ENCODE peak calls at places on chromosomes 6 and 20, in ten cellular contexts. One of them, this sample, is unnamed.

GRCh38 chr6:18192026-18192425 is 36.8 kb downstream of the KDM1B start:
- DNase-seq in lung: no peak
- DNase-seq in ascending aorta: no peak
- DNase-seq in cardiac muscle cell: no peak
- DNase-seq in AG04450: no peak
- DNase-seq in coronary artery: no peak
- DNase-seq in progenitor cell of endocrine pancreas: no peak
- DNase-seq in tibial artery: no peak
- DNase-seq in cardiac fibroblast: no peak
- DNase-seq in psoas muscle: no peak
- DNase-seq in this sample: no peak

GRCh38 chr6:131107166-131107565 is 28.1 kb upstream of the AKAP7 start:
- DNase-seq in lung: no peak
- DNase-seq in ascending aorta: no peak
- DNase-seq in cardiac muscle cell: peak
- DNase-seq in AG04450: peak
- DNase-seq in coronary artery: no peak
- DNase-seq in progenitor cell of endocrine pancreas: no peak
- DNase-seq in tibial artery: no peak
- DNase-seq in cardiac fibroblast: peak
- DNase-seq in psoas muscle: no peak
- DNase-seq in this sample: no peak

GRCh38 chr6:108115598-108116058 is 41.1 kb upstream of the OSTM1 start:
- DNase-seq in lung: peak
- DNase-seq in ascending aorta: no peak
- DNase-seq in cardiac muscle cell: peak
- DNase-seq in AG04450: no peak
- DNase-seq in coronary artery: no peak
- DNase-seq in progenitor cell of endocrine pancreas: peak
- DNase-seq in tibial artery: no peak
- DNase-seq in cardiac fibroblast: peak
- DNase-seq in psoas muscle: no peak
- DNase-seq in this sample: no peak

GRCh38 chr20:6886065-6886729 is 118.7 kb downstream of the BMP2 start:
- DNase-seq in lung: no peak
- DNase-seq in ascending aorta: no peak
- DNase-seq in cardiac muscle cell: no peak
- DNase-seq in AG04450: no peak
- DNase-seq in coronary artery: no peak
- DNase-seq in progenitor cell of endocrine pancreas: no peak
- DNase-seq in tibial artery: no peak
- DNase-seq in cardiac fibroblast: no peak
- DNase-seq in psoas muscle: no peak
- DNase-seq in this sample: no peak

GRCh38 chr6:37158508-37158907 is 11.4 kb upstream of the PIM1 start:
- DNase-seq in lung: no peak
- DNase-seq in ascending aorta: no peak
- DNase-seq in cardiac muscle cell: no peak
- DNase-seq in AG04450: no peak
- DNase-seq in coronary artery: no peak
- DNase-seq in progenitor cell of endocrine pancreas: no peak
- DNase-seq in tibial artery: no peak
- DNase-seq in cardiac fibroblast: no peak
- DNase-seq in psoas muscle: no peak
- DNase-seq in this sample: no peak

GRCh38 chr6:40377173-40377806 is 209.9 kb downstream of the LRFN2 start:
- DNase-seq in lung: no peak
- DNase-seq in ascending aorta: no peak
- DNase-seq in cardiac muscle cell: no peak
- DNase-seq in AG04450: no peak
- DNase-seq in coronary artery: no peak
- DNase-seq in progenitor cell of endocrine pancreas: no peak
- DNase-seq in tibial artery: no peak
- DNase-seq in cardiac fibroblast: no peak
- DNase-seq in psoas muscle: no peak
- DNase-seq in this sample: no peak

GRCh38 chr6:144619983-144620382 is 334.8 kb downstream of the UTRN start:
- DNase-seq in lung: no peak
- DNase-seq in ascending aorta: no peak
- DNase-seq in cardiac muscle cell: no peak
- DNase-seq in AG04450: no peak
- DNase-seq in coronary artery: no peak
- DNase-seq in progenitor cell of endocrine pancreas: no peak
- DNase-seq in tibial artery: no peak
- DNase-seq in cardiac fibroblast: no peak
- DNase-seq in psoas muscle: no peak
- DNase-seq in this sample: no peak

GRCh38 chr6:45584127-45584526 is 206.4 kb upstream of the SUPT3H start:
- DNase-seq in lung: peak
- DNase-seq in ascending aorta: no peak
- DNase-seq in cardiac muscle cell: no peak
- DNase-seq in AG04450: no peak
- DNase-seq in coronary artery: no peak
- DNase-seq in progenitor cell of endocrine pancreas: no peak
- DNase-seq in tibial artery: no peak
- DNase-seq in cardiac fibroblast: no peak
- DNase-seq in psoas muscle: no peak
- DNase-seq in this sample: no peak

GRCh38 chr6:37381579-37381978 is 27.8 kb downstream of the RNF8 start:
- DNase-seq in lung: peak
- DNase-seq in ascending aorta: no peak
- DNase-seq in cardiac muscle cell: peak
- DNase-seq in AG04450: peak
- DNase-seq in coronary artery: no peak
- DNase-seq in progenitor cell of endocrine pancreas: peak
- DNase-seq in tibial artery: no peak
- DNase-seq in cardiac fibroblast: peak
- DNase-seq in psoas muscle: no peak
- DNase-seq in this sample: no peak

GRCh38 chr6:65546894-65547293 is 160.1 kb downstream of the EYS start:
- DNase-seq in lung: no peak
- DNase-seq in ascending aorta: no peak
- DNase-seq in cardiac muscle cell: no peak
- DNase-seq in AG04450: no peak
- DNase-seq in coronary artery: no peak
- DNase-seq in progenitor cell of endocrine pancreas: no peak
- DNase-seq in tibial artery: no peak
- DNase-seq in cardiac fibroblast: no peak
- DNase-seq in psoas muscle: no peak
- DNase-seq in this sample: no peak

DNA sequence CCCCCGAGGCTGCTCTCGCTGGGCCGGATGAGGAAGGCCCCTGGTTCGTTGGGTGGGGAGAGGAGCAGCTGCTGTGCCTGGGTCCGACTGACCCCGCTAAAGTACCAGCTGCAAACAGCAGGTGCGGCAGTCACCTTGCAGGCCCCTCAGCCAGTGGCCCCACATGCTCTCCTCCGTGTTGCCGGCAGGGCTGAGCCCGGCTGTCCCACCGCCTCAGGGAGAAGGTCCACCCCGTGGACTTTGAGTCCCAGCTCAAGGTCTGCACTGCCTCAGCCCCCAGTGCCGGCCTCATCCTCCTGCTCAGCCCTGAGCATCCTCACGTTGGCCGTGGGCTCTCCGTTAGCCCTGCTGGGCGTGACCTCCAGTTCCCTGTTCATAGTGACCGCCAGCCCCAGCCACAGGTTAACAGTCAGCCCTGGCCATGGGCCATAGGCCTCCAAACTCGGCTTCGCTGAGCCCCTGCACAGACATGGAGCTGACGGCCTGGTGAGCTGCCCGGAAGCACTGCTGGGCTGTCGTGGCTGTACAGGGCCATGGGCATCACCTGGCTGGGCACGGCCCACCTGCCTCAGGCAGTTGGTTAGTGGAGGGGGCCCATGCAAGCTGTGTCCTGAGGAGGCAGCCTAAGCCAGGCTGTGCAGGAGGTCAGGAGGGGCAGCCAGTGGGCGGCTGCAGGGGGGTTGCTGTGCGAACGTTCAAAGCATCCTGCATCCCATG is 3.1 kb downstream of the SRMS start:
- DNase-seq in lung: no peak
- DNase-seq in ascending aorta: no peak
- DNase-seq in cardiac muscle cell: no peak
- DNase-seq in AG04450: no peak
- DNase-seq in coronary artery: no peak
- DNase-seq in progenitor cell of endocrine pancreas: no peak
- DNase-seq in tibial artery: no peak
- DNase-seq in cardiac fibroblast: no peak
- DNase-seq in psoas muscle: no peak
- DNase-seq in this sample: no peak
- TF ChIP-seq CTCF in lung: no peak
- TF ChIP-seq CTCF in ascending aorta: no peak
- TF ChIP-seq CTCF in cardiac muscle cell: no peak
- TF ChIP-seq CTCF in AG04450: no peak
- TF ChIP-seq CTCF in coronary artery: no peak
- TF ChIP-seq CTCF in progenitor cell of endocrine pancreas: no peak
- TF ChIP-seq CTCF in tibial artery: no peak
- TF ChIP-seq CTCF in cardiac fibroblast: no peak
- TF ChIP-seq CTCF in psoas muscle: no peak
- TF ChIP-seq CTCF in this sample: no peak

DNA sequence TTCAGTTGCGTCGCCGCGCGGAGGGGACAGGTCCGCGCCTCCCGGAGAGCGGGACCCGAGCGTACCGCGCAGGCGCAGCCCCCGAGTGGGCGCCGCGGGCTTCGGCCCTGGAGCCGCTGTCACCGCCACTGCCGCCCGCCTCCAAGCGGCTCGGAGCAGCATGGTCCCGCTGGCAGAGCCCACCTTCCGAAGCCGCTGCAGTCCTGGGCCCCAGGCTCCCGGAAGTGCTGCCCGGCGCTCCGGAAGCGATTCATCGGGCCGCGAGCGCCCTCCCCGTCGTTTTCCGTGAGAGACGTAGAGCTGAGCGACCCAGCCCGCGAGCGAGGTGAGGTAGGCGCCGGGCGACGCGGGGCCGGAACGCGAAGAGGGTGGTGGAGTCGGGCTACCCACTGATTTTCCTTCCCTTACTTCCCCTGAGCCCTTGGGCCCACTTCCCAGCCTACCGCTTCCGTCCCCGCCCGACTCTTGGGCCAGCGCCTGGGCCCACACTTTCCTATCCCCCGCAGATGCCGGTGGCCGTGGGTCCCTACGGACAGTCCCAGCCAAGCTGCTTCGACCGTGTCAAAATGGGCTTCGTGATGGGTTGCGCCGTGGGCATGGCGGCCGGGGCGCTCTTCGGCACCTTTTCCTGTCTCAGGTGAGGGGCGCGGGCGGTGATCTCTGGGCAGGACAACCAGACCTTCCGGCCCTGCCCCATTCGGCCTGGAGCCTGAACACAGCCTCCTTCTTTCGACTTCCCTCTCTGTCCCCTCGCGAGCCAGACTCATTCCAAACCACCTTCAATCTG is at the start of the genes NFS1 and ROMO1:
- DNase-seq in lung: peak
- DNase-seq in ascending aorta: peak
- DNase-seq in cardiac muscle cell: peak
- DNase-seq in AG04450: peak
- DNase-seq in coronary artery: peak
- DNase-seq in progenitor cell of endocrine pancreas: peak
- DNase-seq in tibial artery: peak
- DNase-seq in cardiac fibroblast: peak
- DNase-seq in psoas muscle: peak
- DNase-seq in this sample: peak
- TF ChIP-seq CTCF in lung: peak
- TF ChIP-seq CTCF in ascending aorta: peak
- TF ChIP-seq CTCF in cardiac muscle cell: peak
- TF ChIP-seq CTCF in AG04450: peak
- TF ChIP-seq CTCF in coronary artery: no peak
- TF ChIP-seq CTCF in progenitor cell of endocrine pancreas: peak
- TF ChIP-seq CTCF in tibial artery: peak
- TF ChIP-seq CTCF in cardiac fibroblast: no peak
- TF ChIP-seq CTCF in psoas muscle: peak
- TF ChIP-seq CTCF in this sample: peak

DNA sequence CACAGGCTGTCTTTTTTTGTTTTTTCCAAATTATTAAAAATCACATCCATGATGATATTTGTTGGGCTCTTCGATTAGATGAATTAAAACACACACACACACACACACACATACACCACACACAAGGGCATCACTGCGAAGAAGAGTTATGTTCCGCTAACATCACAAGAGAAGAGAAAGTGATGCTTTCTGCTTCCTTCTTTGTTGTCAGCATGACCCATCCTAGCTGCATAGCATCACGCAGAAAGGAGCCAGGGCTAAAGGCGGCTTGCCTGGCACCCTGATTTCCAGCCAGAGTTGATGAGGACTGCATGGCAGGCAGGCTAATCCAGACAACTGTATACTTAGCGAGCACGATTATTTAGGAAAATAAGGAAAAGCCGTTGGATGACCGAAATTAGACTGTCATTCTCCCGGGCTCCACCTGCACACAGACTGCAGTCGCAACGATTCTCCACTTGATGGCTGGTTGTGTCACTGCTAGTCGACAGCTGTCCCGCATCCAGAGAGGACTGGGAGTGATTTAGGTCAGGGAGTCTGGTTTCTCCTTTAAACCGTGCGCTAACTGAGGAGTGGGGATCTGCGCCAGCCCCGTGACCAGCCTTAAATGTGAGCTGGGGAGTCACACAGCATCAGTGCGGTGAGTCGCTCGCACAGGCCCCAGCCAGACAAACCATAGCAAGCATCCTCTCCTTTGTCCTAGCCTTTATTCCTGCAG is 70.6 kb upstream of the SOX4 start:
- DNase-seq in lung: no peak
- DNase-seq in ascending aorta: no peak
- DNase-seq in cardiac muscle cell: no peak
- DNase-seq in AG04450: no peak
- DNase-seq in coronary artery: no peak
- DNase-seq in progenitor cell of endocrine pancreas: no peak
- DNase-seq in tibial artery: no peak
- DNase-seq in cardiac fibroblast: no peak
- DNase-seq in psoas muscle: no peak
- DNase-seq in this sample: no peak
- TF ChIP-seq CTCF in lung: no peak
- TF ChIP-seq CTCF in ascending aorta: no peak
- TF ChIP-seq CTCF in cardiac muscle cell: no peak
- TF ChIP-seq CTCF in AG04450: no peak
- TF ChIP-seq CTCF in coronary artery: no peak
- TF ChIP-seq CTCF in progenitor cell of endocrine pancreas: peak
- TF ChIP-seq CTCF in tibial artery: no peak
- TF ChIP-seq CTCF in cardiac fibroblast: no peak
- TF ChIP-seq CTCF in psoas muscle: peak
- TF ChIP-seq CTCF in this sample: peak

DNA sequence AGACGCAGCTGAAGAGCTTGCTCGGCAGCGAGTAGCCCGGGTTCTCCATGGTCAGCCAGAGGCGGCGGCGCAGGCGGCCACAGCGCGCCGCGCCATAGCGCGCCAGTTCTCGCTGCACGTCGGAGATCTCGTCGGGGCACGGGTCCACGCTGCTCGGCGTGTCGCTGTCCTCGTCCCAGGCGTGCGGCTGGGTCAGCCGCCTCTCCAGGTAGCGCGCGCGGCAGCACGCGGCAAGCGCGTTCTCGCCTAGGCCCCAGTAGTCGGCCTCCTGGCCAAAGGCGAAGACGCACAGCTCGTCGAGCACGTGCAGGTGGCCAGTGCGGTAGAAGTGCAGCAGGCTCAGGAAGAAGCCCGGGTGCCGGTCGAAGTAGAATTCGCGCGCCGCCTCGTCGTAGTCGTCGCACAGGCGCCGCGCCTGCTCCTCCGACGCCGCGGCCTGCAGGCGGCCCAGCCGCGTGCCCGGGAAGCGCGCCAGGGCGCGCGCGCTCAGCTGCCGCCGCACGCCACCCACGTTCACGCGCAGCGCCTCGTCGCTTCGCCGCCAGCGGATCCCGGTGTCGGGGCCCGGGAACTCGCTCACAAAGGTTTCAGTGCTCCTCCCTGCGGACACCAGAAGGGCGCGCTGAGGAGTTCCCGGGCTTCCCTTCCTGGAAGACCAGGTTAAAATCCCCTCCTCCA is 2.7 kb downstream of the KCNS1 start:
- DNase-seq in lung: no peak
- DNase-seq in ascending aorta: no peak
- DNase-seq in cardiac muscle cell: peak
- DNase-seq in AG04450: no peak
- DNase-seq in coronary artery: no peak
- DNase-seq in progenitor cell of endocrine pancreas: no peak
- DNase-seq in tibial artery: no peak
- DNase-seq in cardiac fibroblast: peak
- DNase-seq in psoas muscle: no peak
- DNase-seq in this sample: peak
- TF ChIP-seq CTCF in lung: no peak
- TF ChIP-seq CTCF in ascending aorta: no peak
- TF ChIP-seq CTCF in cardiac muscle cell: peak
- TF ChIP-seq CTCF in AG04450: peak
- TF ChIP-seq CTCF in coronary artery: no peak
- TF ChIP-seq CTCF in progenitor cell of endocrine pancreas: peak
- TF ChIP-seq CTCF in tibial artery: no peak
- TF ChIP-seq CTCF in cardiac fibroblast: peak
- TF ChIP-seq CTCF in psoas muscle: no peak
- TF ChIP-seq CTCF in this sample: peak

This sample was measured in neural crest cell.